ENCODE peak calls at places on chromosomes 6 and 20, in seven cellular contexts. Y is BJ; G is GM10248; S is DMS153; P is stimulated activated CD4-positive, alpha-beta T cell treated with anti-CD3 and anti-CD28 coated beads, Interleukin-2, amount 100 ng/mL, for 24 hours; U is brain microvascular endothelial cell; T is GM03348. F is an unnamed sample.

GRCh38 chr6:166194885-166195860 is 27.5 kb upstream of the TBXT start:
- DNase-seq in Y (no peak), G (no peak), S (no peak), P (no peak), U (no peak), T (no peak), F (no peak)

GRCh38 chr6:15994814-15995459 is 133.9 kb upstream of the MYLIP start:
- DNase-seq in Y (no peak), G (no peak), S (no peak), P (no peak), U (no peak), T (no peak), F (no peak)

GRCh38 chr6:142088858-142089216 is 43.9 kb upstream of the GJE1 start:
- DNase-seq in Y (peak), G (no peak), S (peak), P (no peak), U (peak), T (peak), F (no peak)

GRCh38 chr6:39228992-39229767 is at the start of gene KCNK5:
- DNase-seq in Y (no peak), G (peak), S (peak), P (peak), U (peak), T (peak), F (peak)

GRCh38 chr6:35470663-35471120 is 2.5 kb downstream of the RPL10A start:
- DNase-seq in Y (no peak), G (no peak), S (no peak), P (no peak), U (no peak), T (no peak), F (no peak)

GRCh38 chr6:2914318-2914660 is 11.2 kb upstream of the SERPINB9 start:
- DNase-seq in Y (no peak), G (no peak), S (no peak), P (peak), U (no peak), T (no peak), F (no peak)

GRCh38 chr20:10260316-10260715 is 41.7 kb downstream of the SNAP25 start:
- DNase-seq in Y (no peak), G (no peak), S (no peak), P (no peak), U (no peak), T (no peak), F (no peak)

GRCh38 chr20:20037960-20038359 is 14.3 kb downstream of the CRNKL1 start:
- DNase-seq in Y (peak), G (no peak), S (no peak), P (no peak), U (no peak), T (peak), F (no peak)

GRCh38 chr6:21115111-21115510 is 478.4 kb upstream of the SOX4 start:
- DNase-seq in Y (no peak), G (no peak), S (peak), P (no peak), U (peak), T (peak), F (no peak)

GRCh38 chr20:14235355-14235754 is 102.1 kb downstream of the FLRT3 start:
- DNase-seq in Y (peak), G (no peak), S (no peak), P (no peak), U (peak), T (peak), F (no peak)

GRCh38 chr20:17449039-17449438 is 82.1 kb downstream of the BFSP1 start:
- DNase-seq in Y (no peak), G (no peak), S (no peak), P (no peak), U (no peak), T (no peak), F (no peak)

GRCh38 chr6:98841589-98842488 is 7.5 kb downstream of the POU3F2 start:
- DNase-seq in Y (no peak), G (no peak), S (no peak), P (no peak), U (no peak), T (no peak), F (no peak)

F was measured in Right ventricle myocardium inferior.